ENCODE peak calls at places on chromosomes 4 and X, in eight cellular contexts. L is testis; I is CD4-positive, CD25-positive, alpha-beta regulatory T cell; S is Peyer's patch; J is aorta; T is cardiac muscle cell; R is IMR-90; P is foreskin keratinocyte. F is an unnamed sample. For H3K4me1, the result is how much of the 10 kb centered on the place peaks cover.

GRCh38 chr4:5940470-5941203 is 47.8 kb upstream of the CRMP1 start:
- DNase-seq in L (no peak), I (no peak), S (no peak), J (no peak), T (peak), R (peak), P (no peak), F (peak)

GRCh38 chr4:155582971-155583437 is 83.6 kb upstream of the GUCY1A1 start:
- DNase-seq in L (no peak), I (no peak), S (no peak), J (no peak), T (peak), R (peak), P (peak), F (no peak)

GRCh38 chr4:102625232-102625930 is 124.2 kb downstream of the NFKB1 start:
- DNase-seq in L (no peak), I (peak), S (peak), J (no peak), T (peak), R (peak), P (peak), F (peak)

GRCh38 chrX:153055827-153056748 is at the start of gene PNMA3:
- DNase-seq in L (peak), I (no peak), S (no peak), J (no peak), T (no peak), R (no peak), P (no peak), F (peak)

GRCh38 chrX:30865020-30865419 is 24.0 kb downstream of the TAB3 start:
- DNase-seq in L (no peak), I (no peak), S (no peak), J (no peak), T (peak), R (no peak), P (no peak), F (peak)

GRCh38 chr4:102787944-102788343 is 27.2 kb upstream of the MANBA start:
- DNase-seq in L (no peak), I (no peak), S (no peak), J (no peak), T (no peak), R (no peak), P (no peak), F (no peak)

GRCh38 chr4:102339018-102339417 is 6.3 kb downstream of the SLC39A8 start:
- DNase-seq in L (no peak), I (no peak), S (no peak), J (no peak), T (no peak), R (no peak), P (peak), F (no peak)

GRCh38 chr4:141646969-141647368 is 10.6 kb downstream of the IL15 start:
- DNase-seq in L (no peak), I (no peak), S (no peak), J (no peak), T (no peak), R (peak), P (peak), F (no peak)

GRCh38 chr4:142036795-142037583 is 400.6 kb downstream of the IL15 start:
- DNase-seq in L (no peak), I (no peak), S (no peak), J (no peak), T (no peak), R (peak), P (peak), F (no peak)

GRCh38 chr4:7402526-7402925 is 32.2 kb downstream of the PSAPL1 start:
- DNase-seq in L (no peak), I (no peak), S (no peak), J (no peak), T (no peak), R (no peak), P (peak), F (no peak)

GRCh38 chr4:124523816-124524215 is 188.7 kb downstream of the ANKRD50 start:
- DNase-seq in L (no peak), I (no peak), S (no peak), J (no peak), T (no peak), R (no peak), P (no peak), F (no peak)

GRCh38 chr4:149248191-149248590 is 567.5 kb downstream of the IQCM start:
- DNase-seq in L (no peak), I (no peak), S (no peak), J (no peak), T (no peak), R (no peak), P (no peak), F (no peak)

GRCh38 chr4:153809916-153810810 is 21.3 kb upstream of the SFRP2 start:
- DNase-seq in L (no peak), I (no peak), S (no peak), J (no peak), T (no peak), R (no peak), P (no peak), F (no peak)

GRCh38 chr4:83490876-83491450 is 6.1 kb upstream of the ABRAXAS1 start:
- DNase-seq in L (no peak), I (peak), S (no peak), J (no peak), T (peak), R (peak), P (no peak), F (peak)

GRCh38 chr4:57071340-57071739 is 38.8 kb downstream of the IGFBP7 start:
- DNase-seq in L (no peak), I (no peak), S (no peak), J (no peak), T (peak), R (peak), P (no peak), F (no peak)

GRCh38 chrX:13764284-13764683 is 29.7 kb downstream of the OFD1 start:
- DNase-seq in L (no peak), I (no peak), S (no peak), J (no peak), T (no peak), R (no peak), P (no peak), F (no peak)

GRCh38 chr4:92215471-92215870 is 88.3 kb upstream of the GRID2 start:
- DNase-seq in L (no peak), I (no peak), S (no peak), J (no peak), T (no peak), R (no peak), P (no peak), F (no peak)

GRCh38 chr4:173334891-173335754 is 965 bp upstream of the HMGB2 start:
- DNase-seq in L (peak), I (peak), S (peak), J (peak), T (peak), R (peak), P (peak), F (peak)

GRCh38 chr4:158327525-158327924 is 117.2 kb downstream of the TMEM144 start:
- DNase-seq in L (no peak), I (no peak), S (no peak), J (no peak), T (no peak), R (no peak), P (no peak), F (peak)

GRCh38 chr4:155489261-155489660 is 112.5 kb upstream of the MAP9 start:
- DNase-seq in L (no peak), I (no peak), S (no peak), J (no peak), T (no peak), R (peak), P (no peak), F (no peak)

GRCh38 chr4:147975325-147975724 is 243.4 kb downstream of the ARHGAP10 start:
- DNase-seq in L (no peak), I (no peak), S (no peak), J (no peak), T (peak), R (peak), P (peak), F (no peak)

GRCh38 chr4:142402925-142403324 is 443.2 kb downstream of the INPP4B start:
- DNase-seq in L (no peak), I (no peak), S (no peak), J (no peak), T (peak), R (peak), P (peak), F (no peak)

DNA sequence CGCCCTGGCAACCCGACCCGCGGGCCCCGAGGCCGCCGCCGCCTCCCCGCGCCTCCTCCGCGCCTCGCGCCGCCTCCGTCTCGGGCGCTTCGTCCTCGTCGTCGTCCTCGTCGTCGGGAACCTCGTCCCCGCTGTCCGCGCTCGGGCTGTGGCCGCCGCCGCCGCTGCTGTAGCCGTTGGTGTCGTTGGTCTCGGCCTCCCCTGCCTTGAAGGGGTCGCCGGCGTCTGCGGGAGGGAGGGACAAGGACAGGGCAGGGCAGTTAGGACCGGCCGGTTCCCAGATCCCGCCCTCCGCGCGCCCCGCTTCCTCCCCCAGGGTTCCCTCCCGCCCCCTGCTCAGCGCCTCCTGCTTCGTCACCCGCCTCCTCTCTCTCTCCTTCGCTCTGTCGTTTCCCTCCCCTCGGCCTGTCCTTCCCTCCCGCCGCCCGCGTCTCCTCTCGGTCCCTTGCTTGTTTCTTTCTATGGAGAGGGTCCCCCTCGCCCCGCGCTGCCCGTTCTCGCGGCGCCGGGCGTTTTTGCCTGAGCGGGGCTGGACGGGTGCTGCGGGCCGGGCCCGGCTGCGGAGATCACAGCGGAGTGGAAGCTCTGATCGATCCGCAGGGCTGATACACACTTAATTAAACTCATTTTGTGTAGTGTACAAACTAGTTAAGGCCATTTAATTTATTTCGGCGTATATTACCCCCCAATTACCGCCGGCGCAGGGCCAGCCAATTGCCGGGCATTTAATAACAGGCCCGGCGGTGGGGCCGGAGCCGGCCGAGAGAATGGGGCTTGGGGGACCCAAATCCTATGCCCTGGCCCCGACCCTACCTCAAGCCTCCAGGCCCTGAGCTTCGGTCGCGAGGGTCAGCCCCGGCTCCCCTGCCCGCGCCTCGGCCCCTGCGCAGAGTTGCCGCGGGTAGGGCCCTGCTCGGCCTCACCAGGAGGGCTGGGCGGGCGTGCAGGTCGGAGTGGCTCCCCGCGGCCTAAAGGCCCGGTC is 2.4 kb downstream of the NKX1-1 start:
- DNase-seq in L (peak), I (no peak), S (no peak), J (peak), T (no peak), R (no peak), P (no peak), F (peak)
- H3K4me1 ChIP-seq in L (under half), I (under half), S (under half), J (under half), T (under half), R (under half), P (under half), F (under half)

DNA sequence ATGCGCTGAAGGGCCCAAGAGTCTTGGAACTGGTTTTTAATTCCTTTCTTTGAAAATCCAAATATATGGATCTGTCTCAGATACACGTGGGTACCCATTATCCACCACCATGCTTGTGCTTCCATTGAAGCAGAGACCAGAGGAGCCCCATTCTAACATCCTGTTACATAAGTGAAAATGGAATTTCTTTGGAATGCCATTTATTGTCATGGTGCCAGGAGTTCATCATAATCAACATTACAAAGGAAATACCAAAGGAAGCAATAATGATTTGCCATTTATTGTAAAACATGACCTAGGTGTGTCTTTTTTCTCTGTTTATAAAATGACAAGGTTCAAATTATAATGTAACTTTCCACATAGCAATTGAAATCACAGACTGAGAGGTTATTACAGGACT is 61.7 kb downstream of the PALLD start:
- DNase-seq in L (no peak), I (no peak), S (no peak), J (no peak), T (peak), R (peak), P (peak), F (no peak)
- H3K4me1 ChIP-seq in L (under half), I (under half), S (under half), J (under half), T (under half), R (under half), P (under half), F (under half)

GRCh38 chr4:78781086-78781630 is 5.0 kb downstream of the BMP2K start:
- DNase-seq in L (no peak), I (no peak), S (no peak), J (no peak), T (no peak), R (no peak), P (no peak), F (no peak)
- H3K4me1 ChIP-seq in L (under half), I (under half), S (under half), J (under half), T (under half), R (under half), P (under half), F (under half)

GRCh38 chr4:145521282-145521681 is 39.6 kb downstream of the SMAD1 start:
- DNase-seq in L (no peak), I (no peak), S (no peak), J (no peak), T (no peak), R (no peak), P (no peak), F (no peak)
- H3K4me1 ChIP-seq in L (under half), I (under half), S (under half), J (under half), T (under half), R (under half), P (under half), F (under half)

GRCh38 chr4:2857349-2857927 is 13.8 kb downstream of the ADD1 start:
- DNase-seq in L (no peak), I (no peak), S (no peak), J (no peak), T (no peak), R (no peak), P (no peak), F (no peak)

GRCh38 chr4:2852481-2852881 is 8.8 kb downstream of the ADD1 start:
- DNase-seq in L (peak), I (no peak), S (peak), J (no peak), T (no peak), R (no peak), P (no peak), F (no peak)

GRCh38 chr4:2858451-2859217 is 15.0 kb downstream of the ADD1 start:
- DNase-seq in L (no peak), I (no peak), S (no peak), J (no peak), T (peak), R (peak), P (no peak), F (no peak)

GRCh38 chr4:2856266-2856665 is 12.6 kb downstream of the ADD1 start:
- DNase-seq in L (no peak), I (no peak), S (no peak), J (no peak), T (no peak), R (no peak), P (no peak), F (no peak)

GRCh38 chr4:2855584-2855983 is 11.9 kb downstream of the ADD1 start:
- DNase-seq in L (no peak), I (no peak), S (no peak), J (no peak), T (no peak), R (no peak), P (no peak), F (no peak)
- H3K4me1 ChIP-seq in L (half or more), I (half or more), S (half or more), J (under half), T (under half), R (under half), P (under half), F (under half)

DNA sequence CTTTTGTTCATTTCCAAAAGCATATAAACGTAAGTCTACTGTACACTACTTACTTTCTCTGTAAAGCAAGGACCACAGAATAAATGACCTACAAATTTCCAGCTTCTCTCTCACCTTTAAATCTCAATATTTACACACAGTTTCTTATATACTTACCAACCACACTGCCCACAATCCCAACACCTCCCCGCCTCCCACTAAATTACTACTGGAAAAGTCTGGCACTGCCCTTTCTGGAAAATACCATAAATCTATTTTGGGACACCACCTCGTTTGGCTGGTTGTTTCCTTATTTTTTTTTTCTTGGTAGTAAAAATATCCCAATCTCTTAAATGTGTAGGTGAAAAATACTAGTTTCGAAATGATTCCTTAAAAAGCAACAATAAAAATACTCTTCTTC is 19.6 kb downstream of the FAT1 start:
- DNase-seq in L (no peak), I (no peak), S (no peak), J (no peak), T (no peak), R (no peak), P (no peak), F (no peak)
- H3K4me1 ChIP-seq in L (under half), I (under half), S (under half), J (under half), T (under half), R (under half), P (under half), F (under half)

GRCh38 chr4:151933122-151933827 is 172.5 kb upstream of the GATB start:
- DNase-seq in L (no peak), I (no peak), S (no peak), J (no peak), T (no peak), R (no peak), P (no peak), F (peak)

GRCh38 chr4:151934766-151935165 is 174.0 kb upstream of the GATB start:
- DNase-seq in L (no peak), I (no peak), S (no peak), J (no peak), T (no peak), R (no peak), P (no peak), F (no peak)

GRCh38 chr4:151931563-151931962 is 170.8 kb upstream of the GATB start:
- DNase-seq in L (no peak), I (no peak), S (no peak), J (no peak), T (no peak), R (no peak), P (no peak), F (no peak)

GRCh38 chr4:151928112-151928511 is 167.3 kb upstream of the GATB start:
- DNase-seq in L (no peak), I (no peak), S (no peak), J (no peak), T (no peak), R (no peak), P (no peak), F (no peak)

GRCh38 chr4:151930372-151930771 is 169.6 kb upstream of the GATB start:
- DNase-seq in L (no peak), I (no peak), S (no peak), J (no peak), T (no peak), R (no peak), P (no peak), F (no peak)
- H3K4me1 ChIP-seq in L (under half), I (under half), S (under half), J (under half), T (under half), R (under half), P (under half), F (under half)

GRCh38 chr4:168614316-168615057 is 117.6 kb downstream of the PALLD start:
- DNase-seq in L (no peak), I (no peak), S (no peak), J (no peak), T (no peak), R (peak), P (no peak), F (no peak)

GRCh38 chr4:168615294-168615693 is 118.4 kb downstream of the PALLD start:
- DNase-seq in L (no peak), I (no peak), S (no peak), J (no peak), T (peak), R (peak), P (no peak), F (no peak)

GRCh38 chr4:168610911-168611530 is 114.2 kb downstream of the PALLD start:
- DNase-seq in L (no peak), I (no peak), S (no peak), J (no peak), T (no peak), R (peak), P (no peak), F (no peak)

GRCh38 chr4:168613869-168614268 is 117.0 kb downstream of the PALLD start:
- DNase-seq in L (no peak), I (no peak), S (no peak), J (no peak), T (no peak), R (no peak), P (no peak), F (no peak)

GRCh38 chr4:168612435-168613139 is 115.7 kb downstream of the PALLD start:
- DNase-seq in L (no peak), I (no peak), S (no peak), J (no peak), T (peak), R (peak), P (no peak), F (no peak)
- H3K4me1 ChIP-seq in L (under half), I (under half), S (under half), J (under half), T (under half), R (under half), P (under half), F (under half)